ENCODE peak calls at places on chromosomes 3 and 15, in five cellular contexts. M is Karpas-422; D is CD4-positive, alpha-beta T cell; V is naive thymus-derived CD4-positive, alpha-beta T cell; W is neural progenitor cell. N is an unnamed sample.

GRCh38 chr15:40325188-40325587 is 1.7 kb downstream of the INAFM2 start:
- DNase-seq in W (no peak), M (no peak), V (no peak), D (no peak), N (no peak)

GRCh38 chr15:75966073-75966472 is 46.2 kb downstream of the NRG4 start:
- DNase-seq in V (no peak), D (no peak), W (no peak), M (no peak), N (no peak)

GRCh38 chr3:146308682-146309081 is 57.8 kb upstream of the PLSCR4 start:
- DNase-seq in M (no peak), V (no peak), W (no peak), D (no peak), N (no peak)

GRCh38 chr3:119434703-119435102 is 28.7 kb downstream of the TMEM39A start:
- DNase-seq in W (no peak), M (no peak), V (no peak), D (no peak), N (no peak)

GRCh38 chr15:87620393-87620792 is 636.1 kb downstream of the NTRK3 start:
- DNase-seq in W (no peak), V (no peak), D (no peak), M (no peak), N (no peak)

GRCh38 chr15:77966540-77967290 is 110.8 kb downstream of the TBC1D2B start:
- DNase-seq in D (peak), W (peak), V (no peak), M (peak), N (no peak)

GRCh38 chr3:186383026-186383993 is 21.3 kb upstream of the DGKG start:
- DNase-seq in V (no peak), D (no peak), W (no peak), M (no peak), N (peak)

GRCh38 chr3:69698728-69699127 is 40.5 kb upstream of the MITF start:
- DNase-seq in W (no peak), M (no peak), V (no peak), D (no peak), N (no peak)

GRCh38 chr15:49621327-49622210 is 721 bp downstream of the DTWD1 start:
- DNase-seq in W (no peak), M (peak), V (no peak), D (no peak), N (no peak)

GRCh38 chr3:64166584-64167155 is 58.6 kb downstream of the PRICKLE2 start:
- DNase-seq in D (no peak), W (peak), M (no peak), V (no peak), N (no peak)

GRCh38 chr15:77532846-77533245 is 99.9 kb downstream of the LINGO1 start:
- DNase-seq in W (no peak), V (no peak), D (no peak), M (no peak), N (no peak)

GRCh38 chr3:48372862-48373435 is 930 bp downstream of the FBXW12 start:
- DNase-seq in W (peak), D (no peak), M (no peak), V (no peak), N (no peak)

GRCh38 chr3:47425383-47425778 is 44.6 kb downstream of the PTPN23 start:
- DNase-seq in W (no peak), M (no peak), D (no peak), V (no peak), N (no peak)

GRCh38 chr15:67133738-67134576 is 68.6 kb downstream of the SMAD3 start:
- DNase-seq in W (peak), D (peak), M (peak), V (peak), N (no peak)

GRCh38 chr3:65039754-65040210 is 352.0 kb upstream of the ADAMTS9 start:
- DNase-seq in M (no peak), D (no peak), V (no peak), W (no peak), N (no peak)

GRCh38 chr3:75001330-75001729 is 386.9 kb upstream of the CNTN3 start:
- DNase-seq in D (no peak), W (no peak), M (peak), V (no peak), N (no peak)

GRCh38 chr15:48385031-48385430 is 53.8 kb downstream of the DUT start:
- DNase-seq in M (no peak), D (no peak), V (no peak), W (no peak), N (no peak)
- H3K27ac ChIP-seq in M (no peak), D (no peak), V (no peak), W (no peak), N (no peak)

GRCh38 chr3:30358871-30359270 is 247.5 kb upstream of the TGFBR2 start:
- DNase-seq in M (no peak), V (no peak), W (no peak), D (no peak), N (no peak)
- H3K27ac ChIP-seq in M (no peak), V (no peak), W (no peak), D (no peak), N (no peak)

GRCh38 chr3:62228467-62228866 is 144.9 kb downstream of the FEZF2 start:
- DNase-seq in M (no peak), W (no peak), V (no peak), D (no peak), N (no peak)

GRCh38 chr3:62233065-62233464 is 140.3 kb downstream of the FEZF2 start:
- DNase-seq in D (no peak), M (no peak), V (no peak), W (peak), N (no peak)

GRCh38 chr3:62229908-62230307 is 143.4 kb downstream of the FEZF2 start:
- DNase-seq in M (peak), D (no peak), V (no peak), W (peak), N (no peak)

GRCh38 chr3:62226601-62227339 is 146.6 kb downstream of the FEZF2 start:
- DNase-seq in V (no peak), W (no peak), D (no peak), M (no peak), N (no peak)

GRCh38 chr3:62229201-62229600 is 144.1 kb downstream of the FEZF2 start:
- DNase-seq in M (no peak), D (no peak), W (peak), V (no peak), N (no peak)
- H3K27ac ChIP-seq in M (no peak), D (no peak), W (no peak), V (no peak), N (no peak)

GRCh38 chr15:37095197-37095992 is 5.0 kb downstream of the MEIS2 start:
- DNase-seq in M (no peak), V (no peak), W (peak), D (no peak), N (no peak)
- H3K27ac ChIP-seq in M (no peak), V (no peak), W (no peak), D (no peak), N (peak)

GRCh38 chr3:15294914-15295313 is 37.5 kb downstream of the SH3BP5 start:
- DNase-seq in W (no peak), V (no peak), D (no peak), M (no peak), N (no peak)
- H3K27ac ChIP-seq in W (no peak), V (no peak), D (peak), M (no peak), N (no peak)

GRCh38 chr3:172186607-172187006 is 147.2 kb downstream of the FNDC3B start:
- DNase-seq in M (no peak), W (no peak), D (no peak), V (no peak), N (no peak)
- H3K27ac ChIP-seq in M (no peak), W (no peak), D (no peak), V (no peak), N (no peak)

GRCh38 chr3:66472313-66473134 is 28.3 kb downstream of the LRIG1 start:
- DNase-seq in V (no peak), D (peak), W (no peak), M (no peak), N (no peak)
- H3K27ac ChIP-seq in V (no peak), D (no peak), W (peak), M (peak), N (no peak)

GRCh38 chr3:55485208-55485791 is 1.8 kb downstream of the WNT5A start:
- DNase-seq in D (no peak), M (peak), V (no peak), W (peak), N (peak)

GRCh38 chr3:55487376-55488241 is 503 bp upstream of the WNT5A start:
- DNase-seq in M (peak), D (no peak), V (no peak), W (peak), N (no peak)

GRCh38 chr3:55488398-55489055 is 1.4 kb upstream of the WNT5A start:
- DNase-seq in V (no peak), D (no peak), W (peak), M (peak), N (peak)

GRCh38 chr3:55486101-55486856 is 827 bp downstream of the WNT5A start:
- DNase-seq in D (no peak), M (peak), W (peak), V (no peak), N (no peak)

DNA sequence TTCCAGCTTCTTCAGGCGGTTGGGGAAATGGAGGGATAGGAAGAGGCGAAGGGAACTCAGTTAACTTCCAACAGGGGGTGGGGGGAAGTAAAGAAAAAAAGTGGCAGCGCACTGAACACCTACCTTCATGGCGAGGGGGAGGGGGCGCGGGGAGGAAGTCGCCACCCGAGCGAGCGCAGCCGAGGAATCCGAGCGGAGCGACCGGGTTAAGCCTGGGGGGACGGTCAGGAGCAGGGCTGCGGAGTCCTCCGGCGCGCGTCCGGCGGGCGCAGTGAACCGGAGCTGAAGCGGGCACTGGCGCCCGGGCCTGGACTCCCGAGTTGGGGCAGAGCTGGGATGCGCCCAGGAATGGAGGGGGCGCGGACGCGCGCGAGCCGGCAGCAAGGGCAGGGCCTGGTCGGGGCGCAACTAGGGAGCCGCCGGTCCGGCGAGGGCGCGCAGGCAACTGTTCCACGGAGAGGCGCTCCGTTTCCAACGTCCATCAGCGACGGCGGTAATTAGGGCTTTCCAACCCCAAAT is at the start of gene WNT5A:
- DNase-seq in V (no peak), W (peak), D (no peak), M (peak), N (no peak)
- H3K27ac ChIP-seq in V (no peak), W (no peak), D (no peak), M (peak), N (no peak)

DNA sequence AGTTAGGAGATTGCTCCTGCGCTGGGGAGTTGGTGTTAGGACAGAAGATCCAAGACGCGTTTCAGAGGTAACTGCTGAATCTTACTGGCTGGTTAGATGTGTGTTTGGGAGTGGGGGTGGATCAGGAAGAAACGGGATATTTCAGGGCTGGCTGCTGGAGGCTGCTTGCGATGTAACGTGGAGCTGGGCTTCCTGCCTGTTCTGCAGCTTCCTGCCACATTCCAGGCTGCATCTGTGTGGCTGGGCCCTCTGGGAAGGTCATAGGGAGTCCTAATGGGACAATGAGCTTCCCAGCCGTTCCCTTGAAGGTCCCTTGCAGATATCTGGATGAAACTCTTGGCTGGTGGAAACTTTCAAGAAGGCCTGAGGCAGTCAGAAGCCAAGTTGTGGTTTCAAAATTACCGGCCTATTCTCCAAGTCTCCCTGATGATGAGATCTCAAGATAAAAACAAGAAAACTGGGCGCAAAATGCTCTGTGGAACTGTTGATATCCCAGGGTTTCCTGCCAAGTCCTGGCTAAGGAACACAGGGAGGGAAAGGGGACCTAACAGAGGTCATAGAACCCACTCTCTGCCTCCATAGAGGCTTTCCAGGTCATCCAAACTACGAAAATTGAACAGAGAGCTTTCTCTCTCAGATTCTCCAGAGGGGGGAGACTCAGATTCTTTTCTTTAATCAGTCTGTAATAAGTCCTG is 67.0 kb downstream of the NOX5 start:
- DNase-seq in D (no peak), M (no peak), W (no peak), V (no peak), N (no peak)
- H3K27ac ChIP-seq in D (no peak), M (no peak), W (no peak), V (no peak), N (no peak)

GRCh38 chr3:196563721-196564225 is 4.6 kb downstream of the WDR53 start:
- DNase-seq in D (no peak), W (no peak), V (no peak), M (no peak), N (no peak)
- H3K27ac ChIP-seq in D (no peak), W (no peak), V (no peak), M (no peak), N (no peak)